ENCODE peak calls at places on chromosomes 12 and 14, in eight cellular contexts. One of them, this sample, is unnamed.

GRCh38 chr14:96626121-96626768 is 124.1 kb downstream of the PAPOLA start:
- DNase-seq in epithelial cell of esophagus: no peak
- DNase-seq in stimulated activated CD4-positive, alpha-beta T cell treated with anti-CD3 and anti-CD28 coated beads, Interleukin-2, amount 100 ng/mL, for 48 hours: no peak
- DNase-seq in midbrain: no peak
- DNase-seq in GM03348: no peak
- DNase-seq in NCI-H774: no peak
- DNase-seq in stimulated activated effector memory CD8-positive, alpha-beta T cell treated with anti-CD3 and anti-CD28 coated beads, Interleukin-12 subunit alpha, Interleukin-12 subunit beta, amount 100 ng/mL, for 72 hours: no peak
- DNase-seq in GM20000: no peak
- DNase-seq in this sample: no peak

GRCh38 chr14:90820958-90821357 is 4.7 kb upstream of the TTC7B start:
- DNase-seq in GM20000: peak; percentile 63
- DNase-seq in GM03348: no peak
- DNase-seq in stimulated activated effector memory CD8-positive, alpha-beta T cell treated with anti-CD3 and anti-CD28 coated beads, Interleukin-12 subunit alpha, Interleukin-12 subunit beta, amount 100 ng/mL, for 72 hours: peak; percentile 84
- DNase-seq in stimulated activated CD4-positive, alpha-beta T cell treated with anti-CD3 and anti-CD28 coated beads, Interleukin-2, amount 100 ng/mL, for 48 hours: peak; percentile 65
- DNase-seq in NCI-H774: no peak
- DNase-seq in midbrain: no peak
- DNase-seq in epithelial cell of esophagus: peak; percentile 94
- DNase-seq in this sample: no peak

GRCh38 chr12:101763246-101763931 is 24.1 kb upstream of the SYCP3 start:
- DNase-seq in NCI-H774: no peak
- DNase-seq in epithelial cell of esophagus: no peak
- DNase-seq in stimulated activated CD4-positive, alpha-beta T cell treated with anti-CD3 and anti-CD28 coated beads, Interleukin-2, amount 100 ng/mL, for 48 hours: no peak
- DNase-seq in GM20000: no peak
- DNase-seq in midbrain: no peak
- DNase-seq in GM03348: no peak
- DNase-seq in stimulated activated effector memory CD8-positive, alpha-beta T cell treated with anti-CD3 and anti-CD28 coated beads, Interleukin-12 subunit alpha, Interleukin-12 subunit beta, amount 100 ng/mL, for 72 hours: no peak
- DNase-seq in this sample: no peak

GRCh38 chr12:131106542-131106941 is 152.8 kb downstream of the ADGRD1 start:
- DNase-seq in stimulated activated effector memory CD8-positive, alpha-beta T cell treated with anti-CD3 and anti-CD28 coated beads, Interleukin-12 subunit alpha, Interleukin-12 subunit beta, amount 100 ng/mL, for 72 hours: no peak
- DNase-seq in stimulated activated CD4-positive, alpha-beta T cell treated with anti-CD3 and anti-CD28 coated beads, Interleukin-2, amount 100 ng/mL, for 48 hours: no peak
- DNase-seq in NCI-H774: no peak
- DNase-seq in GM03348: no peak
- DNase-seq in GM20000: no peak
- DNase-seq in epithelial cell of esophagus: no peak
- DNase-seq in midbrain: no peak
- DNase-seq in this sample: no peak

GRCh38 chr14:76924363-76925151 is 98.3 kb downstream of the LRRC74A start:
- DNase-seq in stimulated activated effector memory CD8-positive, alpha-beta T cell treated with anti-CD3 and anti-CD28 coated beads, Interleukin-12 subunit alpha, Interleukin-12 subunit beta, amount 100 ng/mL, for 72 hours: no peak
- DNase-seq in midbrain: peak; percentile 60
- DNase-seq in stimulated activated CD4-positive, alpha-beta T cell treated with anti-CD3 and anti-CD28 coated beads, Interleukin-2, amount 100 ng/mL, for 48 hours: no peak
- DNase-seq in NCI-H774: peak; percentile 57
- DNase-seq in GM20000: no peak
- DNase-seq in GM03348: no peak
- DNase-seq in epithelial cell of esophagus: no peak
- DNase-seq in this sample: no peak

GRCh38 chr12:79415296-79415695 is 275.5 kb downstream of the PAWR start:
- DNase-seq in epithelial cell of esophagus: no peak
- DNase-seq in GM20000: no peak
- DNase-seq in midbrain: no peak
- DNase-seq in stimulated activated CD4-positive, alpha-beta T cell treated with anti-CD3 and anti-CD28 coated beads, Interleukin-2, amount 100 ng/mL, for 48 hours: no peak
- DNase-seq in GM03348: no peak
- DNase-seq in NCI-H774: no peak
- DNase-seq in stimulated activated effector memory CD8-positive, alpha-beta T cell treated with anti-CD3 and anti-CD28 coated beads, Interleukin-12 subunit alpha, Interleukin-12 subunit beta, amount 100 ng/mL, for 72 hours: no peak
- DNase-seq in this sample: no peak

GRCh38 chr12:12715459-12716150 is 1.6 kb upstream of the CDKN1B start:
- DNase-seq in GM20000: peak; percentile 49
- DNase-seq in stimulated activated CD4-positive, alpha-beta T cell treated with anti-CD3 and anti-CD28 coated beads, Interleukin-2, amount 100 ng/mL, for 48 hours: peak; percentile 40
- DNase-seq in NCI-H774: no peak
- DNase-seq in epithelial cell of esophagus: peak; percentile 8
- DNase-seq in GM03348: no peak
- DNase-seq in stimulated activated effector memory CD8-positive, alpha-beta T cell treated with anti-CD3 and anti-CD28 coated beads, Interleukin-12 subunit alpha, Interleukin-12 subunit beta, amount 100 ng/mL, for 72 hours: peak; percentile 79
- DNase-seq in midbrain: no peak
- DNase-seq in this sample: peak; percentile 71

GRCh38 chr12:112353389-112353788 is 28.8 kb downstream of the HECTD4 start:
- DNase-seq in GM03348: no peak
- DNase-seq in epithelial cell of esophagus: peak; percentile 57
- DNase-seq in stimulated activated effector memory CD8-positive, alpha-beta T cell treated with anti-CD3 and anti-CD28 coated beads, Interleukin-12 subunit alpha, Interleukin-12 subunit beta, amount 100 ng/mL, for 72 hours: no peak
- DNase-seq in midbrain: no peak
- DNase-seq in GM20000: no peak
- DNase-seq in NCI-H774: no peak
- DNase-seq in stimulated activated CD4-positive, alpha-beta T cell treated with anti-CD3 and anti-CD28 coated beads, Interleukin-2, amount 100 ng/mL, for 48 hours: no peak
- DNase-seq in this sample: no peak

GRCh38 chr14:69865701-69866365 is 13.4 kb upstream of the SMOC1 start:
- DNase-seq in NCI-H774: no peak
- DNase-seq in epithelial cell of esophagus: no peak
- DNase-seq in stimulated activated CD4-positive, alpha-beta T cell treated with anti-CD3 and anti-CD28 coated beads, Interleukin-2, amount 100 ng/mL, for 48 hours: no peak
- DNase-seq in GM03348: no peak
- DNase-seq in GM20000: no peak
- DNase-seq in midbrain: no peak
- DNase-seq in stimulated activated effector memory CD8-positive, alpha-beta T cell treated with anti-CD3 and anti-CD28 coated beads, Interleukin-12 subunit alpha, Interleukin-12 subunit beta, amount 100 ng/mL, for 72 hours: no peak
- DNase-seq in this sample: no peak

GRCh38 chr12:123071401-123072304 is 79.2 kb downstream of the PITPNM2 start:
- DNase-seq in GM20000: no peak
- DNase-seq in stimulated activated effector memory CD8-positive, alpha-beta T cell treated with anti-CD3 and anti-CD28 coated beads, Interleukin-12 subunit alpha, Interleukin-12 subunit beta, amount 100 ng/mL, for 72 hours: no peak
- DNase-seq in stimulated activated CD4-positive, alpha-beta T cell treated with anti-CD3 and anti-CD28 coated beads, Interleukin-2, amount 100 ng/mL, for 48 hours: no peak
- DNase-seq in GM03348: peak; percentile 30
- DNase-seq in epithelial cell of esophagus: no peak
- DNase-seq in NCI-H774: no peak
- DNase-seq in midbrain: peak; percentile 38
- DNase-seq in this sample: no peak

GRCh38 chr14:73787760-73788508 is 63.7 kb upstream of the PTGR2 start:
- DNase-seq in stimulated activated effector memory CD8-positive, alpha-beta T cell treated with anti-CD3 and anti-CD28 coated beads, Interleukin-12 subunit alpha, Interleukin-12 subunit beta, amount 100 ng/mL, for 72 hours: no peak
- DNase-seq in GM03348: no peak
- DNase-seq in stimulated activated CD4-positive, alpha-beta T cell treated with anti-CD3 and anti-CD28 coated beads, Interleukin-2, amount 100 ng/mL, for 48 hours: peak; percentile 50
- DNase-seq in NCI-H774: no peak
- DNase-seq in midbrain: no peak
- DNase-seq in GM20000: peak; percentile 72
- DNase-seq in epithelial cell of esophagus: peak; percentile 42
- DNase-seq in this sample: no peak

GRCh38 chr14:38291681-38292459 is 36.0 kb upstream of the CLEC14A start:
- DNase-seq in epithelial cell of esophagus: no peak
- DNase-seq in GM20000: no peak
- DNase-seq in NCI-H774: no peak
- DNase-seq in midbrain: no peak
- DNase-seq in stimulated activated CD4-positive, alpha-beta T cell treated with anti-CD3 and anti-CD28 coated beads, Interleukin-2, amount 100 ng/mL, for 48 hours: no peak
- DNase-seq in stimulated activated effector memory CD8-positive, alpha-beta T cell treated with anti-CD3 and anti-CD28 coated beads, Interleukin-12 subunit alpha, Interleukin-12 subunit beta, amount 100 ng/mL, for 72 hours: no peak
- DNase-seq in GM03348: peak; percentile 16
- DNase-seq in this sample: no peak

GRCh38 chr12:92597997-92598396 is 104.8 kb upstream of the PLEKHG7 start:
- DNase-seq in epithelial cell of esophagus: peak; percentile 92
- DNase-seq in midbrain: no peak
- DNase-seq in stimulated activated CD4-positive, alpha-beta T cell treated with anti-CD3 and anti-CD28 coated beads, Interleukin-2, amount 100 ng/mL, for 48 hours: no peak
- DNase-seq in GM03348: peak; percentile 34
- DNase-seq in GM20000: no peak
- DNase-seq in stimulated activated effector memory CD8-positive, alpha-beta T cell treated with anti-CD3 and anti-CD28 coated beads, Interleukin-12 subunit alpha, Interleukin-12 subunit beta, amount 100 ng/mL, for 72 hours: no peak
- DNase-seq in NCI-H774: no peak
- DNase-seq in this sample: no peak

GRCh38 chr14:92586001-92586947 is 72.7 kb downstream of the RIN3 start:
- DNase-seq in GM03348: peak; percentile 84
- DNase-seq in stimulated activated CD4-positive, alpha-beta T cell treated with anti-CD3 and anti-CD28 coated beads, Interleukin-2, amount 100 ng/mL, for 48 hours: no peak
- DNase-seq in epithelial cell of esophagus: peak; percentile 49
- DNase-seq in midbrain: no peak
- DNase-seq in GM20000: peak; percentile 40
- DNase-seq in stimulated activated effector memory CD8-positive, alpha-beta T cell treated with anti-CD3 and anti-CD28 coated beads, Interleukin-12 subunit alpha, Interleukin-12 subunit beta, amount 100 ng/mL, for 72 hours: peak; percentile 65
- DNase-seq in NCI-H774: no peak
- DNase-seq in this sample: peak; percentile 37

GRCh38 chr12:27453462-27453861 is 6.9 kb downstream of the SMCO2 start:
- DNase-seq in midbrain: no peak
- DNase-seq in epithelial cell of esophagus: no peak
- DNase-seq in GM03348: no peak
- DNase-seq in stimulated activated CD4-positive, alpha-beta T cell treated with anti-CD3 and anti-CD28 coated beads, Interleukin-2, amount 100 ng/mL, for 48 hours: no peak
- DNase-seq in stimulated activated effector memory CD8-positive, alpha-beta T cell treated with anti-CD3 and anti-CD28 coated beads, Interleukin-12 subunit alpha, Interleukin-12 subunit beta, amount 100 ng/mL, for 72 hours: no peak
- DNase-seq in NCI-H774: no peak
- DNase-seq in GM20000: no peak
- DNase-seq in this sample: no peak

GRCh38 chr14:49946320-49947141 is 53.6 kb downstream of the ARF6 start:
- DNase-seq in stimulated activated CD4-positive, alpha-beta T cell treated with anti-CD3 and anti-CD28 coated beads, Interleukin-2, amount 100 ng/mL, for 48 hours: no peak
- DNase-seq in GM20000: no peak
- DNase-seq in GM03348: peak; percentile 73
- DNase-seq in midbrain: no peak
- DNase-seq in epithelial cell of esophagus: peak; percentile 81
- DNase-seq in NCI-H774: no peak
- DNase-seq in stimulated activated effector memory CD8-positive, alpha-beta T cell treated with anti-CD3 and anti-CD28 coated beads, Interleukin-12 subunit alpha, Interleukin-12 subunit beta, amount 100 ng/mL, for 72 hours: no peak
- DNase-seq in this sample: no peak

GRCh38 chr14:90518075-90518940 is 121.5 kb downstream of the CALM1 start:
- DNase-seq in stimulated activated effector memory CD8-positive, alpha-beta T cell treated with anti-CD3 and anti-CD28 coated beads, Interleukin-12 subunit alpha, Interleukin-12 subunit beta, amount 100 ng/mL, for 72 hours: no peak
- DNase-seq in epithelial cell of esophagus: no peak
- DNase-seq in stimulated activated CD4-positive, alpha-beta T cell treated with anti-CD3 and anti-CD28 coated beads, Interleukin-2, amount 100 ng/mL, for 48 hours: no peak
- DNase-seq in GM03348: no peak
- DNase-seq in midbrain: no peak
- DNase-seq in GM20000: no peak
- DNase-seq in NCI-H774: no peak
- DNase-seq in this sample: no peak

GRCh38 chr14:65321370-65321875 is 91.1 kb upstream of the FUT8 start:
- DNase-seq in stimulated activated effector memory CD8-positive, alpha-beta T cell treated with anti-CD3 and anti-CD28 coated beads, Interleukin-12 subunit alpha, Interleukin-12 subunit beta, amount 100 ng/mL, for 72 hours: peak; percentile 61
- DNase-seq in epithelial cell of esophagus: peak; percentile 63
- DNase-seq in stimulated activated CD4-positive, alpha-beta T cell treated with anti-CD3 and anti-CD28 coated beads, Interleukin-2, amount 100 ng/mL, for 48 hours: no peak
- DNase-seq in GM03348: no peak
- DNase-seq in GM20000: no peak
- DNase-seq in midbrain: no peak
- DNase-seq in NCI-H774: no peak
- DNase-seq in this sample: no peak

GRCh38 chr12:104347374-104348075 is 44.0 kb downstream of the EID3 start:
- DNase-seq in stimulated activated effector memory CD8-positive, alpha-beta T cell treated with anti-CD3 and anti-CD28 coated beads, Interleukin-12 subunit alpha, Interleukin-12 subunit beta, amount 100 ng/mL, for 72 hours: no peak
- DNase-seq in stimulated activated CD4-positive, alpha-beta T cell treated with anti-CD3 and anti-CD28 coated beads, Interleukin-2, amount 100 ng/mL, for 48 hours: no peak
- DNase-seq in GM03348: no peak
- DNase-seq in NCI-H774: no peak
- DNase-seq in epithelial cell of esophagus: peak; percentile 81
- DNase-seq in midbrain: no peak
- DNase-seq in GM20000: no peak
- DNase-seq in this sample: no peak

GRCh38 chr12:107238276-107238675 is 144.9 kb upstream of the CRY1 start:
- DNase-seq in epithelial cell of esophagus: peak; percentile 44
- DNase-seq in midbrain: no peak
- DNase-seq in GM20000: no peak
- DNase-seq in stimulated activated effector memory CD8-positive, alpha-beta T cell treated with anti-CD3 and anti-CD28 coated beads, Interleukin-12 subunit alpha, Interleukin-12 subunit beta, amount 100 ng/mL, for 72 hours: no peak
- DNase-seq in stimulated activated CD4-positive, alpha-beta T cell treated with anti-CD3 and anti-CD28 coated beads, Interleukin-2, amount 100 ng/mL, for 48 hours: no peak
- DNase-seq in GM03348: no peak
- DNase-seq in NCI-H774: no peak
- DNase-seq in this sample: no peak

GRCh38 chr12:5927732-5928516 is 17.1 kb downstream of the ANO2 start:
- DNase-seq in stimulated activated CD4-positive, alpha-beta T cell treated with anti-CD3 and anti-CD28 coated beads, Interleukin-2, amount 100 ng/mL, for 48 hours: no peak
- DNase-seq in GM03348: no peak
- DNase-seq in midbrain: no peak
- DNase-seq in NCI-H774: no peak
- DNase-seq in epithelial cell of esophagus: no peak
- DNase-seq in stimulated activated effector memory CD8-positive, alpha-beta T cell treated with anti-CD3 and anti-CD28 coated beads, Interleukin-12 subunit alpha, Interleukin-12 subunit beta, amount 100 ng/mL, for 72 hours: no peak
- DNase-seq in GM20000: no peak
- DNase-seq in this sample: no peak

GRCh38 chr14:51304956-51305355 is 64.9 kb downstream of the TMX1 start:
- DNase-seq in GM03348: peak; percentile 86
- DNase-seq in epithelial cell of esophagus: peak; percentile 87
- DNase-seq in GM20000: no peak
- DNase-seq in midbrain: no peak
- DNase-seq in stimulated activated CD4-positive, alpha-beta T cell treated with anti-CD3 and anti-CD28 coated beads, Interleukin-2, amount 100 ng/mL, for 48 hours: no peak
- DNase-seq in NCI-H774: no peak
- DNase-seq in stimulated activated effector memory CD8-positive, alpha-beta T cell treated with anti-CD3 and anti-CD28 coated beads, Interleukin-12 subunit alpha, Interleukin-12 subunit beta, amount 100 ng/mL, for 72 hours: no peak
- DNase-seq in this sample: no peak

GRCh38 chr12:131102991-131103609 is 149.4 kb downstream of the ADGRD1 start:
- DNase-seq in GM03348: no peak
- DNase-seq in NCI-H774: no peak
- DNase-seq in stimulated activated CD4-positive, alpha-beta T cell treated with anti-CD3 and anti-CD28 coated beads, Interleukin-2, amount 100 ng/mL, for 48 hours: no peak
- DNase-seq in stimulated activated effector memory CD8-positive, alpha-beta T cell treated with anti-CD3 and anti-CD28 coated beads, Interleukin-12 subunit alpha, Interleukin-12 subunit beta, amount 100 ng/mL, for 72 hours: no peak
- DNase-seq in GM20000: peak; percentile 55
- DNase-seq in epithelial cell of esophagus: no peak
- DNase-seq in midbrain: no peak
- DNase-seq in this sample: no peak

GRCh38 chr12:68336754-68337343 is 4.7 kb upstream of the MDM1 start:
- DNase-seq in epithelial cell of esophagus: peak; percentile 91
- DNase-seq in midbrain: no peak
- DNase-seq in GM20000: no peak
- DNase-seq in stimulated activated effector memory CD8-positive, alpha-beta T cell treated with anti-CD3 and anti-CD28 coated beads, Interleukin-12 subunit alpha, Interleukin-12 subunit beta, amount 100 ng/mL, for 72 hours: no peak
- DNase-seq in GM03348: no peak
- DNase-seq in stimulated activated CD4-positive, alpha-beta T cell treated with anti-CD3 and anti-CD28 coated beads, Interleukin-2, amount 100 ng/mL, for 48 hours: no peak
- DNase-seq in NCI-H774: peak; percentile 24
- DNase-seq in this sample: no peak

GRCh38 chr12:31914927-31915326 is 44.3 kb upstream of the RESF1 start:
- DNase-seq in midbrain: no peak
- DNase-seq in NCI-H774: no peak
- DNase-seq in GM20000: no peak
- DNase-seq in epithelial cell of esophagus: no peak
- DNase-seq in stimulated activated effector memory CD8-positive, alpha-beta T cell treated with anti-CD3 and anti-CD28 coated beads, Interleukin-12 subunit alpha, Interleukin-12 subunit beta, amount 100 ng/mL, for 72 hours: no peak
- DNase-seq in GM03348: no peak
- DNase-seq in stimulated activated CD4-positive, alpha-beta T cell treated with anti-CD3 and anti-CD28 coated beads, Interleukin-2, amount 100 ng/mL, for 48 hours: no peak
- DNase-seq in this sample: no peak